ENCODE peak calls at places on chromosomes 5 and 9, in seven cellular contexts. A is H9, P is IMR-90, L is H1, W is mesendoderm, Y is neuronal stem cell, N is trophoblast cell. K is an unnamed sample.

GRCh38 chr5:111277061-111277460 is 52.9 kb downstream of the CAMK4 start:
- DNase-seq in A (no peak), P (no peak), L (no peak), W (no peak), Y (no peak), N (no peak), K (no peak)

GRCh38 chr9:6938447-6938846 is 180.7 kb downstream of the KDM4C start:
- DNase-seq in A (no peak), P (peak), L (no peak), W (no peak), Y (no peak), N (peak), K (peak)

GRCh38 chr9:81125446-81126092 is 563.8 kb downstream of the TLE1 start:
- DNase-seq in A (no peak), P (peak), L (no peak), W (peak), Y (no peak), N (peak), K (peak)

GRCh38 chr9:123360161-123361085 is 4.4 kb downstream of the CRB2 start:
- DNase-seq in A (peak), P (no peak), L (peak), W (peak), Y (peak), N (no peak), K (peak)

GRCh38 chr5:36537729-36538128 is 68.7 kb upstream of the SLC1A3 start:
- DNase-seq in A (no peak), P (no peak), L (no peak), W (no peak), Y (no peak), N (no peak), K (no peak)

GRCh38 chr5:107487056-107487461 is 183.7 kb downstream of the EFNA5 start:
- DNase-seq in A (no peak), P (peak), L (no peak), W (no peak), Y (no peak), N (no peak), K (peak)

GRCh38 chr9:35793461-35793860 is 2.1 kb downstream of the NPR2 start:
- DNase-seq in A (no peak), P (no peak), L (no peak), W (no peak), Y (no peak), N (no peak), K (no peak)

GRCh38 chr9:133275105-133276000 is at the start of gene ABO:
- DNase-seq in A (no peak), P (no peak), L (peak), W (peak), Y (no peak), N (no peak), K (no peak)

GRCh38 chr9:32832354-32832753 is 49.0 kb downstream of the TMEM215 start:
- DNase-seq in A (no peak), P (no peak), L (no peak), W (no peak), Y (no peak), N (no peak), K (no peak)

GRCh38 chr5:115068239-115069086 is 101.2 kb downstream of the TRIM36 start:
- DNase-seq in A (no peak), P (peak), L (no peak), W (peak), Y (no peak), N (peak), K (peak)

GRCh38 chr5:124194282-124194681 is 552.2 kb downstream of the ZNF608 start:
- DNase-seq in A (no peak), P (no peak), L (no peak), W (no peak), Y (no peak), N (no peak), K (no peak)

GRCh38 chr5:173707392-173707791 is 90.9 kb upstream of the BOD1 start:
- DNase-seq in A (no peak), P (peak), L (no peak), W (no peak), Y (no peak), N (no peak), K (peak)

GRCh38 chr5:149421372-149421685 is 42.2 kb upstream of the IL17B start:
- DNase-seq in A (no peak), P (no peak), L (no peak), W (no peak), Y (no peak), N (no peak), K (peak)

GRCh38 chr9:4299006-4299795 is 667 bp downstream of the GLIS3 start:
- DNase-seq in A (peak), P (peak), L (peak), W (peak), Y (peak), N (peak), K (peak)

GRCh38 chr9:113805753-113806152 is 70.4 kb upstream of the ZNF618 start:
- DNase-seq in A (no peak), P (no peak), L (no peak), W (no peak), Y (no peak), N (no peak), K (no peak)

GRCh38 chr5:172187118-172188032 is 649 bp downstream of the STK10 start:
- DNase-seq in A (peak), P (peak), L (peak), W (peak), Y (peak), N (peak), K (peak)

GRCh38 chr9:111298831-111299603 is 31.0 kb downstream of the OR2K2 start:
- DNase-seq in A (no peak), P (peak), L (no peak), W (peak), Y (peak), N (peak), K (peak)

GRCh38 chr5:7392401-7393024 is 3.4 kb upstream of the ADCY2 start:
- DNase-seq in A (peak), P (no peak), L (no peak), W (peak), Y (peak), N (peak), K (no peak)

GRCh38 chr9:99813739-99814138 is 7.9 kb upstream of the NR4A3 start:
- DNase-seq in A (no peak), P (no peak), L (no peak), W (no peak), Y (no peak), N (no peak), K (no peak)

GRCh38 chr5:95866431-95867063 is 44.0 kb upstream of the GLRX start:
- DNase-seq in A (no peak), P (peak), L (no peak), W (no peak), Y (no peak), N (no peak), K (peak)

GRCh38 chr5:95873351-95873750 is 50.8 kb upstream of the GLRX start:
- DNase-seq in A (no peak), P (no peak), L (no peak), W (no peak), Y (no peak), N (no peak), K (no peak)

GRCh38 chr5:95872333-95873268 is 50.1 kb upstream of the GLRX start:
- DNase-seq in A (no peak), P (no peak), L (no peak), W (no peak), Y (no peak), N (no peak), K (no peak)

GRCh38 chr5:95871407-95871806 is 48.9 kb upstream of the GLRX start:
- DNase-seq in A (no peak), P (no peak), L (no peak), W (no peak), Y (no peak), N (no peak), K (no peak)

GRCh38 chr5:95870105-95870672 is 47.7 kb upstream of the GLRX start:
- DNase-seq in A (no peak), P (peak), L (no peak), W (no peak), Y (no peak), N (peak), K (peak)
- H3K4ac ChIP-seq in A (no peak), P (peak), L (no peak), W (no peak), Y (no peak), N (no peak), K (no peak)

DNA sequence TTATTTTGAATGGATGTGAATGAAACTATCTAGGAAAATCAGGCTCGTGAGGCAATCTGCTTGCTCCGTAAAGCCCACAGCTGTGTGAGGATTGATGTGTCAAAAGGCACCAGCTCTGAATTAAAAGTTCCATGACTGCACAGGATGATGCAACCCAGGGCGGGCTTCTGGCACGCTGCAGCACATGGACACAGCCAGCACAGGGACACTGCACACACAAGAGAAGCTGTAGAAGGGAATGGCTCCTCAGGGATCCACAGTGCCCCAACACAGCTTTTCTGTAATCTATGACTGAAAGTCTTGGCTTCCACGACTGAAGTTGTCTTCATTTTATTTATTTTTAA is 151.0 kb downstream of the GCNT1 start:
- DNase-seq in A (no peak), P (peak), L (no peak), W (no peak), Y (no peak), N (peak), K (peak)
- H3K4ac ChIP-seq in A (no peak), P (no peak), L (no peak), W (no peak), Y (no peak), N (no peak), K (no peak)

GRCh38 chr9:137703842-137704508 is 85.2 kb downstream of the EHMT1 start:
- DNase-seq in A (no peak), P (peak), L (no peak), W (no peak), Y (no peak), N (no peak), K (no peak)

GRCh38 chr9:137697832-137698231 is 79.0 kb downstream of the EHMT1 start:
- DNase-seq in A (no peak), P (no peak), L (no peak), W (no peak), Y (no peak), N (no peak), K (no peak)

GRCh38 chr9:137697193-137697592 is 78.4 kb downstream of the EHMT1 start:
- DNase-seq in A (no peak), P (no peak), L (no peak), W (no peak), Y (no peak), N (no peak), K (no peak)

GRCh38 chr9:137702615-137703379 is 84.0 kb downstream of the EHMT1 start:
- DNase-seq in A (no peak), P (no peak), L (no peak), W (no peak), Y (no peak), N (no peak), K (no peak)

GRCh38 chr9:137700911-137701310 is 82.1 kb downstream of the EHMT1 start:
- DNase-seq in A (no peak), P (no peak), L (no peak), W (no peak), Y (no peak), N (no peak), K (no peak)
- H3K4ac ChIP-seq in A (no peak), P (no peak), L (no peak), W (no peak), Y (no peak), N (peak), K (no peak)

GRCh38 chr5:39648539-39649200 is 223.9 kb upstream of the DAB2 start:
- DNase-seq in A (peak), P (no peak), L (no peak), W (peak), Y (no peak), N (peak), K (peak)

GRCh38 chr5:39654715-39655114 is 229.9 kb upstream of the DAB2 start:
- DNase-seq in A (no peak), P (no peak), L (no peak), W (no peak), Y (no peak), N (no peak), K (no peak)

GRCh38 chr5:39650234-39650816 is 225.5 kb upstream of the DAB2 start:
- DNase-seq in A (no peak), P (peak), L (no peak), W (no peak), Y (no peak), N (no peak), K (peak)

GRCh38 chr5:39656600-39656999 is 231.8 kb upstream of the DAB2 start:
- DNase-seq in A (no peak), P (no peak), L (no peak), W (no peak), Y (no peak), N (no peak), K (no peak)

DNA sequence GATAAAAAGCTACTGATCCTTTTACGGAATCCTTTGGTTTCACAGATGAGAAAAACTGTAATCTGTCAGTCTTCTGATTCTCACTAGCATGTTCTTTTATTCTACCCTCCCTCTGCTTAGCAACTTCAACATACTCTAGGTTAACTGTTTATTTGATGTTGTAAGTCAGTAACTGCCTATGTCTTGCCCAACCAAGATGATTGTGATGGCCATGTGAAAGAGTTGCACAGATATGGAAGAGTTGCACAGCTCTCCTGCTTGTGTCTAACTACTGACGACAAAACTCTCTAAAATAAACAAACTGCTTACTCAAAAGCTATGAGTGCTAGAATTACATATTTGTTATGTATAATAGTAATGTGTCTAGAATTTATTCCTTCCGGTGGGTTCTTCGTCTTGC is 227.3 kb upstream of the DAB2 start:
- DNase-seq in A (no peak), P (no peak), L (no peak), W (no peak), Y (no peak), N (no peak), K (no peak)
- H3K4ac ChIP-seq in A (no peak), P (no peak), L (no peak), W (no peak), Y (no peak), N (no peak), K (no peak)

DNA sequence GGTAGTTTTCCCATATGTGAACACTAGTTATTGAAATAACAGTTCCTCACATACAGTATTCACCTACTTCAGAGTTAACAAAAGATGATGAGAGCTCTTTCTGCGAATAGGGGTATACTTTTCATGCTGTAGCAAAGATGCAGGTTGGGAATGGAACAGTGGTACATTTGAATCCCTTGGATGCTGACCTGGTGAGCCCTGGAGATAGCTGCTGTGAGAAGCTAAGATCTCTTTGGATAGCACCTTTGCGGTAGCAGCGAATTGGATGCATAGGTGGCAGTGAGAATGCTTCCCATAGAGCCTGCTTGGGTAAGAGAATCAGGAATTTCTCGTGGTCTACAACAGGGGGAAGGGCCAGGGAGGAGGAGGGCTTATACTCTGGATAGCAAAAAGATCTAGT is 61.2 kb downstream of the NUP214 start:
- DNase-seq in A (no peak), P (no peak), L (no peak), W (peak), Y (no peak), N (peak), K (no peak)
- H3K4ac ChIP-seq in A (no peak), P (no peak), L (no peak), W (no peak), Y (no peak), N (no peak), K (no peak)

GRCh38 chr5:145158654-145159199 is 676.4 kb downstream of the PRELID2 start:
- DNase-seq in A (no peak), P (no peak), L (no peak), W (peak), Y (no peak), N (no peak), K (peak)
- H3K4ac ChIP-seq in A (no peak), P (no peak), L (no peak), W (no peak), Y (no peak), N (no peak), K (no peak)

DNA sequence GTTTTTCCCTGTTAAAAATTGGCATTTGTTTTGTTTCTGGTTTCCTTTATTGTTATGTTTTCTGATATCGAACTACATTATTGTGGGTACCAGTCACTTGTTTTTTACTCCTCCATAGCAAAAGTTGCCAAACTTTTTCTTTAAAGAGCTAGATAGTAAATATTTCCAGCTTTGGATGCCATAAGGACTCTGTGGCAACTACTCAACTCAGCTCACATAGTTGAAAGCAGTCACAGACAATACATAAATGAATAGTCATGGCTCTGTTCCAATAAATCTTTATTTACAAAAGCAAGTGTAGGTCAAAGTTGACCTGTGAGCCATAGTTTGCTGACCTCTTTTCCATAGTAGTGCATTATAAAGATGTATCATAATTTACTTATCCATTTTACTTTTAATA is 305.0 kb downstream of the RASEF start:
- DNase-seq in A (no peak), P (no peak), L (no peak), W (no peak), Y (no peak), N (no peak), K (no peak)
- H3K4ac ChIP-seq in A (no peak), P (no peak), L (no peak), W (no peak), Y (no peak), N (no peak), K (no peak)

GRCh38 chr5:145407300-145408047 is 427.7 kb downstream of the PRELID2 start:
- DNase-seq in A (no peak), P (no peak), L (no peak), W (no peak), Y (no peak), N (no peak), K (no peak)

GRCh38 chr5:145408048-145408341 is 427.1 kb downstream of the PRELID2 start:
- DNase-seq in A (no peak), P (no peak), L (no peak), W (no peak), Y (no peak), N (no peak), K (no peak)

GRCh38 chr5:145403959-145404358 is 431.2 kb downstream of the PRELID2 start:
- DNase-seq in A (no peak), P (no peak), L (no peak), W (no peak), Y (no peak), N (no peak), K (no peak)
- H3K4ac ChIP-seq in A (no peak), P (no peak), L (no peak), W (no peak), Y (no peak), N (no peak), K (no peak)

GRCh38 chr5:158714049-158714448 is 385.7 kb downstream of the EBF1 start:
- DNase-seq in A (no peak), P (no peak), L (no peak), W (no peak), Y (no peak), N (no peak), K (no peak)

GRCh38 chr5:158718738-158719505 is 380.8 kb downstream of the EBF1 start:
- DNase-seq in A (no peak), P (peak), L (no peak), W (no peak), Y (no peak), N (no peak), K (peak)

GRCh38 chr5:158711927-158712529 is 387.7 kb downstream of the EBF1 start:
- DNase-seq in A (no peak), P (no peak), L (no peak), W (no peak), Y (no peak), N (no peak), K (no peak)

GRCh38 chr5:158716668-158717067 is 383.0 kb downstream of the EBF1 start:
- DNase-seq in A (no peak), P (no peak), L (no peak), W (no peak), Y (no peak), N (no peak), K (no peak)

GRCh38 chr5:158715592-158715991 is 384.1 kb downstream of the EBF1 start:
- DNase-seq in A (no peak), P (no peak), L (no peak), W (no peak), Y (no peak), N (no peak), K (no peak)
- H3K4ac ChIP-seq in A (no peak), P (no peak), L (no peak), W (no peak), Y (no peak), N (no peak), K (no peak)

DNA sequence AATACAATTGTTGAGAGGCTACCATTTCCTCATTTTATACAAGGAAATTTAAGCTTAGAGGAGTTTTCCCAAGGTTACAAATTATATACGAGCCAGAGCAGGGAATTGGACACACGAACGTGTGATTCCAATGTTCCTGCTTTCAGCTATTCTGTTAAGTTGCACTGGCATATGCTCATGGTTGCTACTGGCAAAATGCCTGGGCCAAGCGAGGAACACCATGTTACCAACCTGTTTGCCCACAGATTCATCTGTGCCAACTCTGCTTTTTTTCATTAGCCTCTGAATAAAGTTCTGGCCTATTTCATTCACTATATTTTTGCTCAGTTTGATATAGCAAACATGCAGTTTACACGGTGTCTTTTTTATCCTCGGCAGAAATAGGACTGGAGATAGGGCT is 5.1 kb upstream of the C5orf46 start:
- DNase-seq in A (no peak), P (no peak), L (no peak), W (no peak), Y (no peak), N (no peak), K (no peak)
- H3K4ac ChIP-seq in A (no peak), P (no peak), L (no peak), W (no peak), Y (no peak), N (no peak), K (no peak)